ENCODE peak calls at places on chromosomes 4 and X, in ten cellular contexts. T, J, G, M, Y, N, I, V, C and O are unnamed samples.

GRCh38 chr4:128844931-128845330 is 35.4 kb downstream of the JADE1 start:
- DNase-seq in N (no peak), M (no peak), C (no peak), I (no peak), J (peak; percentile 10), G (no peak), Y (no peak), V (no peak), T (no peak), O (no peak)

GRCh38 chr4:122747883-122748282 is 15.4 kb downstream of the BBS12 start:
- DNase-seq in T (peak; percentile 65), M (no peak), G (peak; percentile 89), V (no peak), J (no peak), C (no peak), N (peak; percentile 61), Y (peak; percentile 41), I (no peak), O (no peak)

GRCh38 chr4:118921736-118922135 is 33.1 kb downstream of the SYNPO2 start:
- DNase-seq in N (no peak), I (no peak), V (no peak), G (no peak), M (no peak), J (no peak), Y (no peak), T (no peak), C (no peak), O (no peak)

GRCh38 chrX:44972132-44972531 is 99.1 kb downstream of the KDM6A start:
- DNase-seq in N (no peak), V (no peak), T (no peak), G (no peak), C (no peak), I (no peak), M (no peak), J (no peak), Y (no peak), O (no peak)

GRCh38 chrX:114073926-114074325 is 510.0 kb upstream of the HTR2C start:
- DNase-seq in I (no peak), N (no peak), T (no peak), Y (no peak), G (no peak), J (no peak), V (no peak), M (no peak), C (no peak), O (no peak)

GRCh38 chr4:178275671-178276360 is 833.6 kb upstream of the AGA start:
- DNase-seq in V (no peak), G (no peak), Y (no peak), I (peak; percentile 7), M (no peak), N (no peak), T (no peak), J (no peak), C (no peak), O (peak; percentile 6)

GRCh38 chrX:88244066-88244465 is 503.0 kb upstream of the CPXCR1 start:
- DNase-seq in G (no peak), M (no peak), I (no peak), N (no peak), V (no peak), Y (no peak), J (no peak), T (no peak), C (no peak), O (no peak)

GRCh38 chr4:137531951-137532868 is at the start of gene PCDH18:
- DNase-seq in J (peak; percentile 54), N (peak; percentile 94), I (peak; percentile 76), Y (peak; percentile 75), G (peak; percentile 97), V (no peak), C (no peak), M (no peak), T (peak; percentile 99), O (no peak)

GRCh38 chr4:24730256-24731001 is 64.9 kb upstream of the SOD3 start:
- DNase-seq in N (peak; percentile 19), I (no peak), T (peak; percentile 71), M (peak; percentile 92), G (peak; percentile 2), V (no peak), J (no peak), C (no peak), Y (no peak), O (no peak)

GRCh38 chr4:5993876-5994811 is 24.1 kb downstream of the C4orf50 start:
- DNase-seq in N (no peak), T (no peak), I (no peak), J (no peak), V (no peak), Y (no peak), M (no peak), G (no peak), C (no peak), O (no peak)

GRCh38 chr4:141654098-141654497 is 17.7 kb downstream of the IL15 start:
- DNase-seq in J (no peak), V (no peak), C (no peak), N (peak; percentile 40), G (no peak), T (peak; percentile 82), Y (peak; percentile 65), I (peak; percentile 53), M (peak; percentile 46), O (no peak)

GRCh38 chr4:23629421-23629820 is 260.4 kb downstream of the PPARGC1A start:
- DNase-seq in I (no peak), V (no peak), J (no peak), T (no peak), M (no peak), G (no peak), C (no peak), Y (no peak), N (no peak), O (no peak)

GRCh38 chr4:2085496-2085901 is 26.4 kb downstream of the NAT8L start:
- DNase-seq in T (no peak), V (no peak), J (no peak), C (no peak), G (no peak), N (no peak), M (peak; percentile 17), I (no peak), Y (peak; percentile 80), O (no peak)

GRCh38 chr4:173270312-173271027 is 63.7 kb downstream of the HMGB2 start:
- DNase-seq in J (no peak), T (peak; percentile 73), I (no peak), N (no peak), M (no peak), V (no peak), Y (no peak), G (peak; percentile 32), C (no peak), O (no peak)

GRCh38 chrX:136447968-136448367 is 39.8 kb upstream of the BRS3 start:
- DNase-seq in I (no peak), M (no peak), Y (no peak), J (no peak), T (no peak), V (no peak), G (no peak), C (no peak), N (no peak), O (no peak)

GRCh38 chr4:146545102-146545501 is 23.4 kb upstream of the SLC10A7 start:
- DNase-seq in N (peak; percentile 41), Y (peak; percentile 61), J (no peak), V (no peak), C (no peak), T (peak; percentile 16), G (peak; percentile 52), I (peak; percentile 32), M (no peak), O (peak; percentile 33)

GRCh38 chr4:17111436-17111835 is 213.0 kb upstream of the LDB2 start:
- DNase-seq in V (no peak), I (no peak), G (no peak), C (no peak), Y (no peak), J (no peak), M (no peak), T (no peak), N (no peak), O (no peak)

GRCh38 chr4:164177753-164178152 is 576.2 kb upstream of the SMIM31 start:
- DNase-seq in G (no peak), M (no peak), Y (no peak), V (no peak), C (no peak), T (no peak), I (no peak), N (no peak), J (no peak), O (no peak)